ENCODE peak calls at places on chromosome 15, in eight cellular contexts. E is activated CD8-positive, alpha-beta memory T cell treated with anti-CD3 and anti-CD28 coated beads for 24 hours; S is substantia nigra; Z is HS-27A; L is CD4-positive, alpha-beta T cell; O is iris pigment epithelial cell; N is WTC11; H is T-helper 9 cell. W is an unnamed sample.

GRCh38 chr15:77599899-77600298 is 32.8 kb downstream of the LINGO1 start:
- DNase-seq in L (no peak), O (peak), E (no peak), H (no peak), N (peak), Z (no peak), S (peak), W (no peak)

GRCh38 chr15:51232581-51232980 is 105.8 kb downstream of the CYP19A1 start:
- DNase-seq in N (no peak), H (no peak), Z (no peak), L (no peak), O (no peak), S (no peak), E (no peak), W (no peak)

GRCh38 chr15:90957105-90957790 is 2.6 kb downstream of the RCCD1 start:
- DNase-seq in L (no peak), H (no peak), E (no peak), N (peak), Z (no peak), S (no peak), O (peak), W (no peak)

GRCh38 chr15:93072440-93073394 is 16.3 kb downstream of the RGMA start:
- DNase-seq in H (no peak), N (peak), Z (no peak), S (peak), E (no peak), O (peak), L (no peak), W (no peak)

GRCh38 chr15:28096720-28097431 is 2.2 kb downstream of the OCA2 start:
- DNase-seq in N (peak), H (no peak), Z (no peak), L (no peak), S (no peak), E (peak), O (no peak), W (no peak)

GRCh38 chr15:64381000-64381751 is at the start of gene PCLAF:
- DNase-seq in Z (peak), N (peak), S (peak), H (peak), E (peak), L (peak), O (peak), W (peak)

GRCh38 chr15:69976366-69976994 is 121.2 kb downstream of the TLE3 start:
- DNase-seq in S (no peak), O (peak), Z (no peak), N (peak), E (peak), H (peak), L (peak), W (peak)

GRCh38 chr15:41493205-41493901 is at the start of gene ITPKA:
- DNase-seq in L (no peak), E (peak), H (peak), Z (peak), S (peak), O (peak), N (peak), W (peak)

GRCh38 chr15:64701051-64701450 is 74.3 kb downstream of the RBPMS2 start:
- DNase-seq in H (no peak), S (no peak), E (no peak), O (no peak), N (no peak), Z (no peak), L (no peak), W (no peak)

GRCh38 chr15:63501256-63502089 is 2.9 kb upstream of the USP3 start:
- DNase-seq in N (peak), S (peak), O (peak), L (no peak), Z (no peak), E (no peak), H (peak), W (no peak)

GRCh38 chr15:90497912-90498311 is 31.8 kb upstream of the CRTC3 start:
- DNase-seq in N (no peak), S (no peak), H (no peak), O (no peak), L (no peak), Z (no peak), E (no peak), W (no peak)

GRCh38 chr15:87744815-87745214 is 511.7 kb downstream of the NTRK3 start:
- DNase-seq in S (no peak), L (no peak), N (no peak), O (no peak), E (no peak), Z (no peak), H (no peak), W (no peak)

GRCh38 chr15:38867556-38867955 is 302.9 kb upstream of the RASGRP1 start:
- DNase-seq in L (no peak), O (peak), S (no peak), N (no peak), E (no peak), H (no peak), Z (no peak), W (no peak)

GRCh38 chr15:92797168-92798052 is 102.7 kb upstream of the CHD2 start:
- DNase-seq in O (peak), S (no peak), E (no peak), N (no peak), Z (peak), L (peak), H (no peak), W (no peak)

GRCh38 chr15:31262143-31262530 is 64.5 kb upstream of the KLF13 start:
- DNase-seq in N (no peak), E (peak), L (no peak), Z (no peak), H (no peak), S (no peak), O (no peak), W (no peak)

GRCh38 chr15:58537033-58537432 is 105.2 kb downstream of the LIPC start:
- DNase-seq in O (no peak), N (no peak), H (no peak), S (no peak), E (no peak), L (no peak), Z (no peak), W (no peak)

GRCh38 chr15:45795487-45796069 is 160.7 kb downstream of the SQOR start:
- DNase-seq in E (no peak), L (no peak), S (no peak), O (peak), N (peak), Z (peak), H (no peak), W (no peak)

GRCh38 chr15:97425596-97425995 is 534.9 kb upstream of the ARRDC4 start:
- DNase-seq in N (no peak), L (no peak), H (no peak), S (no peak), O (no peak), E (no peak), Z (no peak), W (no peak)

GRCh38 chr15:90177012-90177411 is 24.1 kb upstream of the SEMA4B start:
- DNase-seq in N (no peak), O (no peak), Z (no peak), S (no peak), H (no peak), E (no peak), L (no peak), W (no peak)

GRCh38 chr15:43895586-43895985 is 68.8 kb downstream of the WDR76 start:
- DNase-seq in S (no peak), L (no peak), E (no peak), N (no peak), H (no peak), O (no peak), Z (no peak), W (no peak)

GRCh38 chr15:74283366-74283765 is 47.2 kb downstream of the CCDC33 start:
- DNase-seq in N (no peak), O (no peak), Z (no peak), L (no peak), S (no peak), E (no peak), H (no peak), W (no peak)

GRCh38 chr15:51970981-51971352 is 611 bp downstream of the LEO1 start:
- DNase-seq in S (no peak), O (no peak), L (no peak), N (no peak), H (no peak), Z (peak), E (no peak), W (no peak)

GRCh38 chr15:40416056-40416455 is 10.5 kb downstream of the IVD start:
- DNase-seq in S (no peak), Z (no peak), H (no peak), E (no peak), O (no peak), N (no peak), L (no peak), W (no peak)

GRCh38 chr15:52765779-52766178 is 24.4 kb downstream of the ONECUT1 start:
- DNase-seq in O (peak), S (no peak), Z (no peak), N (no peak), L (no peak), H (no peak), E (no peak), W (no peak)

GRCh38 chr15:25715536-25716413 is 147.4 kb downstream of the ATP10A start:
- DNase-seq in S (no peak), L (no peak), N (no peak), E (no peak), H (no peak), O (no peak), Z (no peak), W (no peak)

GRCh38 chr15:78716651-78717050 is 75.6 kb upstream of the CHRNB4 start:
- DNase-seq in E (no peak), N (no peak), O (peak), H (no peak), Z (no peak), S (no peak), L (no peak), W (no peak)

GRCh38 chr15:39468341-39468740 is 112.5 kb upstream of the THBS1 start:
- DNase-seq in N (no peak), H (no peak), E (no peak), L (no peak), Z (no peak), O (peak), S (no peak), W (no peak)

GRCh38 chr15:66588537-66588936 is 22.7 kb upstream of the LCTL start:
- DNase-seq in O (no peak), N (peak), L (no peak), E (no peak), S (no peak), Z (no peak), H (no peak), W (no peak)

GRCh38 chr15:63146684-63147083 is 10.6 kb downstream of the RPS27L start:
- DNase-seq in L (no peak), O (peak), S (no peak), H (no peak), E (no peak), Z (no peak), N (no peak), W (no peak)

GRCh38 chr15:63752075-63752684 is 81.6 kb downstream of the HERC1 start:
- DNase-seq in Z (peak), S (no peak), H (no peak), L (peak), O (peak), E (no peak), N (no peak), W (peak)

GRCh38 chr15:32706704-32707103 is 11.1 kb upstream of the GREM1 start:
- DNase-seq in N (no peak), S (no peak), O (peak), H (no peak), E (no peak), L (no peak), Z (peak), W (no peak)

GRCh38 chr15:82919231-82919886 is 33.2 kb downstream of the HOMER2 start:
- DNase-seq in Z (no peak), N (no peak), H (no peak), L (no peak), O (peak), S (no peak), E (no peak), W (no peak)

GRCh38 chr15:63430766-63431451 is 49.3 kb upstream of the CA12 start:
- DNase-seq in H (no peak), S (no peak), N (no peak), L (no peak), O (no peak), E (no peak), Z (no peak), W (no peak)

GRCh38 chr15:93271871-93272270 is 182.9 kb upstream of the RGMA start:
- DNase-seq in E (no peak), H (no peak), L (no peak), S (no peak), N (no peak), Z (no peak), O (no peak), W (no peak)

GRCh38 chr15:66673410-66674322 is 28.4 kb upstream of the SMAD6 start:
- DNase-seq in O (peak), S (no peak), N (peak), L (no peak), Z (no peak), E (no peak), H (peak), W (peak)

W was measured in T-cell.